ENCODE peak calls at places on chromosomes 4 and X, in eight cellular contexts. L is H1, U is K562, K is A549, O is HCT116, Z is SK-N-SH, Q is endothelial cell of umbilical vein, T is HepG2. C is an unnamed sample.

GRCh38 chr4:11799182-11799581 is 370.5 kb upstream of the HS3ST1 start:
- DNase-seq in K (no peak), U (no peak), O (no peak), Z (no peak), T (no peak), L (no peak), Q (no peak), C (no peak)

GRCh38 chr4:174631901-174632758 is 109.8 kb upstream of the HPGD start:
- DNase-seq in Z (peak; percentile 19), L (no peak), K (peak; percentile 5), T (peak; percentile 20), U (peak; percentile 25), O (peak; percentile 24), Q (peak; percentile 6), C (peak; percentile 39)

GRCh38 chr4:151409470-151410313 is 716 bp downstream of the FHIP1A start:
- DNase-seq in Z (peak; percentile 57), K (no peak), T (peak; percentile 79), O (peak; percentile 3), Q (no peak), U (peak; percentile 6), L (no peak), C (peak; percentile 57)

GRCh38 chr4:7377223-7377865 is 57.4 kb downstream of the PSAPL1 start:
- DNase-seq in O (no peak), T (no peak), U (no peak), Q (no peak), L (no peak), K (no peak), Z (peak; percentile 64), C (no peak)

GRCh38 chrX:47900833-47901232 is 64.1 kb downstream of the ZNF81 start:
- DNase-seq in Q (peak; percentile 0), U (no peak), L (no peak), T (no peak), O (no peak), Z (no peak), K (no peak), C (peak; percentile 70)

GRCh38 chr4:78581626-78582025 is 30.1 kb downstream of the ANXA3 start:
- DNase-seq in T (no peak), U (no peak), L (no peak), K (no peak), Q (no peak), Z (no peak), O (no peak), C (peak; percentile 22)

GRCh38 chr4:118790544-118790943 is 45.4 kb downstream of the SEC24D start:
- DNase-seq in K (no peak), O (no peak), T (no peak), Z (no peak), Q (peak; percentile 48), U (no peak), L (no peak), C (no peak)

GRCh38 chrX:133415276-133416105 is at the start of gene GPC4:
- DNase-seq in U (no peak), T (no peak), Z (peak; percentile 76), K (peak; percentile 8), Q (no peak), L (no peak), O (peak; percentile 57), C (no peak)

GRCh38 chrX:139930923-139931645 is 1.8 kb downstream of the ATP11C start:
- DNase-seq in Z (peak; percentile 42), Q (peak; percentile 42), L (no peak), T (peak; percentile 20), K (peak; percentile 10), U (peak; percentile 16), O (no peak), C (peak; percentile 51)

GRCh38 chr4:174702974-174703478 is 126.0 kb downstream of the GLRA3 start:
- DNase-seq in Q (no peak), U (no peak), L (no peak), O (no peak), T (no peak), Z (no peak), K (no peak), C (no peak)

GRCh38 chr4:140469806-140470733 is 28.0 kb downstream of the MGAT4D start:
- DNase-seq in U (no peak), L (no peak), K (no peak), Z (no peak), T (no peak), Q (no peak), O (no peak), C (no peak)

GRCh38 chr4:159129822-159130550 is 27.1 kb downstream of the RAPGEF2 start:
- DNase-seq in K (no peak), Q (no peak), L (no peak), T (no peak), O (no peak), Z (no peak), U (no peak), C (no peak)

GRCh38 chrX:8629871-8630270 is 102.1 kb downstream of the ANOS1 start:
- DNase-seq in U (no peak), L (no peak), Z (no peak), K (no peak), T (no peak), Q (peak; percentile 10), O (no peak), C (no peak)

GRCh38 chrX:68684919-68685304 is 37.4 kb downstream of the STARD8 start:
- DNase-seq in L (no peak), T (no peak), Z (no peak), Q (no peak), U (no peak), O (no peak), K (no peak), C (peak; percentile 35)

GRCh38 chrX:25558137-25558536 is 542.4 kb upstream of the ARX start:
- DNase-seq in K (no peak), T (no peak), Q (no peak), O (no peak), Z (no peak), L (no peak), U (no peak), C (no peak)

GRCh38 chr4:145881991-145882390 is 56.6 kb downstream of the ZNF827 start:
- DNase-seq in T (no peak), O (no peak), K (no peak), L (no peak), Z (no peak), U (no peak), Q (no peak), C (no peak)

GRCh38 chr4:102390438-102390837 is 45.2 kb upstream of the SLC39A8 start:
- DNase-seq in U (no peak), T (no peak), K (no peak), O (no peak), Q (no peak), L (no peak), Z (no peak), C (peak; percentile 93)

GRCh38 chrX:1248381-1249061 is 20.1 kb upstream of the CSF2RA start:
- DNase-seq in U (no peak), O (no peak), Q (no peak), T (peak; percentile 7), K (no peak), Z (no peak), L (no peak), C (peak; percentile 60)

GRCh38 chr4:33696066-33696465 is 2548.2 kb downstream of the ARAP2 start:
- DNase-seq in L (no peak), O (no peak), Z (no peak), T (no peak), U (no peak), K (no peak), Q (no peak), C (no peak)

GRCh38 chr4:88881227-88881569 is 175.8 kb downstream of the FAM13A start:
- DNase-seq in K (no peak), Z (no peak), U (no peak), L (no peak), Q (no peak), T (no peak), O (no peak), C (no peak)

GRCh38 chr4:184351560-184352451 is 122.5 kb downstream of the IRF2 start:
- DNase-seq in T (peak; percentile 41), Z (no peak), Q (no peak), U (no peak), L (no peak), K (no peak), O (no peak), C (no peak)

GRCh38 chr4:128322986-128323385 is 35.4 kb upstream of the PGRMC2 start:
- DNase-seq in U (no peak), O (no peak), Z (no peak), Q (peak; percentile 91), L (no peak), T (peak; percentile 53), K (peak; percentile 4), C (no peak)

GRCh38 chr4:7157666-7158065 is 34.7 kb upstream of the SORCS2 start:
- DNase-seq in Q (no peak), Z (no peak), U (no peak), K (no peak), L (no peak), O (no peak), T (no peak), C (no peak)

GRCh38 chr4:6008766-6009385 is 9.4 kb downstream of the C4orf50 start:
- DNase-seq in Q (no peak), O (no peak), L (no peak), K (no peak), U (no peak), Z (no peak), T (no peak), C (no peak)
- TF ChIP-seq MAX in Q (no peak), O (no peak), L (no peak), K (no peak), U (no peak), Z (no peak), T (no peak), C (no peak)

GRCh38 chrX:154094833-154095232 is 2.7 kb downstream of the MECP2 start:
- DNase-seq in T (no peak), U (no peak), K (no peak), L (no peak), Z (no peak), O (no peak), Q (no peak), C (no peak)
- H3K4me3 ChIP-seq in T (no peak overlapping the region), U (peak overlapping the region; percentile 87), K (no peak overlapping the region), L (peak overlapping the region; percentile 92), Z (no peak overlapping the region), O (no peak overlapping the region), Q (no peak overlapping the region), C (no peak overlapping the region)

DNA sequence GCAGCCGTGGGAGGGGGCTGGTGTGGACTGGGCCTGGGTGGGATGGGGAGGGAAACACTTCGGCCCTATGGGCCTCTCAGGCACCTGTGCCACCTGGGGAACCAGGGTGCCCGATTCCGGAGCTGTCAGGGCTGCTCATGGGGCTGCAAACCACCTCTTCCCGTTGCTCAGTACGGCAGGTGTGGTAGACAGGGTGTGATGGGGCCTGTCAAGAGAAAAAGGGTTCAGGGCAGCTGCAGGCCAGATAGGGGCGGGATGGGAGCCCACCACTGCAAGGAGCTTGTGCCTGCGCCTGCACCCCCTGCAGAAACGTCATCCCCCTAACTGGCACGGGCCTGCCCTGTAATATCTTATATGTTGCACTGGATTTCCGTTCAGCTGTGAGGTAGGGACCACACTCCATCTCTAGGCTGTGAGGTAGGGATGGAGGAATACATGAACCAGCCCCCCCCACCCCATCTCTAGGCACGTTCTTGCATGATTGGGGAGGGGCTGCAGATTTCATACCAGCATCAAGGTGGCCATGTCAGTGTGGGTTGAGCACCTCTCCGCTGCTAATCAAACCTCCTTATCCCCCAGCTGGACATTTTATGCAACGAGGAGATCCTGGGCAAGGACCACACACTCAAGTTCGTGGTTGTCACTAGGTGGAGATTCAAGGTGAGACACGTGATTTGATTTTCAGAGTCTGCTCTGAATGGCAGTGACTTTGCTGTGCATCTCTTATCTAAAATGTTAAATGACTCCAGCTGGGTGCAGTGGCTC is 59.0 kb downstream of the PCGF3 start:
- DNase-seq in T (no peak), Z (no peak), U (no peak), Q (no peak), K (no peak), L (no peak), O (no peak), C (peak; percentile 39)
- TF ChIP-seq MAX in T (no peak), Z (no peak), U (no peak), Q (no peak), K (no peak), L (no peak), O (no peak), C (no peak)

GRCh38 chrX:153032397-153033118 is 23.7 kb upstream of the PNMA3 start:
- DNase-seq in Q (peak; percentile 56), U (peak; percentile 74), O (peak; percentile 21), Z (peak; percentile 89), T (peak; percentile 21), K (peak; percentile 77), L (no peak), C (peak; percentile 63)
- H3K4me3 ChIP-seq in Q (peak overlapping the region; percentile 20), U (no peak overlapping the region), O (peak overlapping the region; percentile 26), Z (no peak overlapping the region), T (no peak overlapping the region), K (peak overlapping the region; percentile 34), L (peak overlapping the region; percentile 50), C (no peak overlapping the region)